ENCODE peak calls at places on chromosome 13, in six cellular contexts. I is T-cell, M is LHCN-M2, B is lung microvascular endothelial cell, F is kidney tubule cell, R is GM04504. O is an unnamed sample.
A peak's percentile ranks its signal among the peaks of the same experiment; 100 is the strongest.

GRCh38 chr13:100102042-100102441 is 13.1 kb downstream of the PCCA start:
- DNase-seq in I (no peak), R (no peak), M (no peak), F (peak; percentile 35), B (no peak), O (no peak)

GRCh38 chr13:91922969-91923592 is 524.7 kb downstream of the GPC5 start:
- DNase-seq in F (peak; percentile 22), B (no peak), M (no peak), R (no peak), I (no peak), O (no peak)

GRCh38 chr13:53112522-53112921 is 83.9 kb downstream of the OLFM4 start:
- DNase-seq in I (no peak), M (no peak), R (no peak), B (no peak), F (no peak), O (no peak)

GRCh38 chr13:22357132-22357531 is 686.3 kb downstream of the FGF9 start:
- DNase-seq in B (no peak), I (no peak), R (no peak), M (peak; percentile 98), F (peak; percentile 24), O (no peak)

GRCh38 chr13:72181661-72182060 is 314.7 kb upstream of the DACH1 start:
- DNase-seq in B (no peak), R (no peak), F (no peak), I (no peak), M (no peak), O (no peak)

GRCh38 chr13:50393641-50394040 is 378.4 kb downstream of the KCNRG start:
- DNase-seq in M (peak; percentile 89), R (no peak), F (no peak), I (no peak), B (peak; percentile 11), O (peak; percentile 20)

GRCh38 chr13:51262501-51263211 is 40.5 kb downstream of the FAM124A start:
- DNase-seq in R (no peak), M (no peak), F (no peak), I (no peak), B (no peak), O (no peak)

GRCh38 chr13:21100211-21100610 is 38.8 kb upstream of the LATS2 start:
- DNase-seq in F (no peak), M (no peak), B (no peak), I (no peak), R (no peak), O (no peak)

GRCh38 chr13:68816715-68817114 is 1290.9 kb upstream of the ATXN8OS start:
- DNase-seq in R (no peak), F (no peak), B (no peak), M (no peak), I (no peak), O (no peak)

GRCh38 chr13:48896312-48896711 is 79.4 kb upstream of the FNDC3A start:
- DNase-seq in M (peak; percentile 84), B (no peak), R (no peak), I (no peak), F (peak; percentile 33), O (no peak)

GRCh38 chr13:97440598-97440997 is 6.6 kb downstream of the RAP2A start:
- DNase-seq in B (no peak), M (no peak), F (no peak), R (no peak), I (no peak), O (no peak)

GRCh38 chr13:110214637-110215036 is 92.3 kb downstream of the COL4A1 start:
- DNase-seq in I (no peak), B (no peak), R (no peak), F (no peak), M (no peak), O (no peak)

GRCh38 chr13:90526711-90527110 is 820.8 kb upstream of the MIR17HG start:
- DNase-seq in R (no peak), B (no peak), M (no peak), F (no peak), I (no peak), O (no peak)

GRCh38 chr13:94123543-94123942 is 355.9 kb downstream of the DCT start:
- DNase-seq in M (no peak), F (no peak), I (no peak), R (no peak), B (no peak), O (no peak)

GRCh38 chr13:71618154-71618553 is 248.8 kb downstream of the DACH1 start:
- DNase-seq in F (no peak), M (peak; percentile 0), R (no peak), I (no peak), B (no peak), O (no peak)

GRCh38 chr13:33125821-33126570 is 109.8 kb downstream of the KL start:
- DNase-seq in F (peak; percentile 94), R (peak; percentile 90), B (peak; percentile 93), I (no peak), M (peak; percentile 99), O (peak; percentile 61)

GRCh38 chr13:66312312-66313087 is 917.6 kb downstream of the PCDH9 start:
- DNase-seq in I (no peak), R (peak; percentile 32), M (peak; percentile 81), F (peak; percentile 56), B (no peak), O (no peak)

GRCh38 chr13:42990147-42990990 is 1.7 kb downstream of the EPSTI1 start:
- DNase-seq in F (no peak), M (no peak), B (no peak), R (no peak), I (no peak), O (no peak)

GRCh38 chr13:27132538-27132937 is 39.1 kb downstream of the USP12 start:
- DNase-seq in I (no peak), F (no peak), M (no peak), B (no peak), R (no peak), O (no peak)

O was measured in left ventricle myocardium inferior.